ENCODE peak calls at places on chromosomes 2 and 18, in seven cellular contexts. C is substantia nigra; B is stimulated activated CD4-positive, alpha-beta T cell treated with anti-CD3 and anti-CD28 coated beads, Interleukin-15, amount 100 ng/mL, for 1 hour; N is activated CD8-positive, alpha-beta memory T cell treated with anti-CD3 and anti-CD28 coated beads, Interleukin-2, amount 50 U/mL, for 48 hours; K is HS-5; Y is SW 1271; D is NCI-H1694 treated with DMSO at 0.1 percent for 48 hours. E is an unnamed sample.

GRCh38 chr2:209946539-209946938 is 55.9 kb upstream of the RPE start:
- DNase-seq in N (no peak), K (no peak), D (no peak), B (no peak), Y (no peak), C (no peak), E (no peak)

GRCh38 chr18:42338683-42339082 is 383.6 kb downstream of the PIK3C3 start:
- DNase-seq in K (no peak), B (no peak), Y (no peak), C (no peak), D (no peak), N (no peak), E (peak)

GRCh38 chr2:218149865-218150264 is 16.9 kb downstream of the CXCR1 start:
- DNase-seq in K (no peak), N (no peak), Y (no peak), B (no peak), C (no peak), D (no peak), E (no peak)

GRCh38 chr2:136013962-136014361 is 28.5 kb upstream of the DARS1 start:
- DNase-seq in D (no peak), B (no peak), N (no peak), Y (no peak), K (no peak), C (no peak), E (no peak)

GRCh38 chr18:48295586-48296311 is 113.4 kb downstream of the ZBTB7C start:
- DNase-seq in C (no peak), B (no peak), Y (no peak), D (no peak), N (peak), K (no peak), E (no peak)

GRCh38 chr2:174593574-174594203 is 3.9 kb downstream of the WIPF1 start:
- DNase-seq in K (peak), Y (peak), C (no peak), D (no peak), B (no peak), N (peak), E (no peak)

GRCh38 chr2:16890081-16890480 is 224.4 kb upstream of the CYRIA start:
- DNase-seq in K (no peak), C (no peak), D (no peak), B (no peak), Y (no peak), N (no peak), E (no peak)

GRCh38 chr18:78246041-78246440 is 733.6 kb upstream of the SALL3 start:
- DNase-seq in C (no peak), D (no peak), N (no peak), B (no peak), K (no peak), Y (no peak), E (no peak)

GRCh38 chr2:157261199-157261782 is 3.8 kb downstream of the GALNT5 start:
- DNase-seq in N (peak), C (no peak), B (peak), K (peak), D (peak), Y (no peak), E (peak)

GRCh38 chr2:74712223-74713053 is 58.4 kb downstream of the SEMA4F start:
- DNase-seq in D (no peak), K (no peak), C (no peak), Y (no peak), N (no peak), B (no peak), E (no peak)

GRCh38 chr2:58893645-58894336 is 652.7 kb upstream of the FANCL start:
- DNase-seq in C (no peak), D (peak), Y (no peak), K (no peak), B (no peak), N (no peak), E (no peak)

GRCh38 chr2:12110074-12110473 is 363.6 kb downstream of the LPIN1 start:
- DNase-seq in B (no peak), C (no peak), K (no peak), Y (no peak), D (no peak), N (no peak), E (peak)

GRCh38 chr2:227826019-227826521 is 12.4 kb downstream of the CCL20 start:
- DNase-seq in K (no peak), Y (no peak), N (no peak), B (no peak), D (no peak), C (no peak), E (no peak)

GRCh38 chr2:42938671-42939370 is 146.4 kb upstream of the HAAO start:
- DNase-seq in N (no peak), K (no peak), Y (no peak), C (no peak), B (no peak), D (no peak), E (no peak)

GRCh38 chr2:101735166-101735533 is 37.6 kb downstream of the MAP4K4 start:
- DNase-seq in N (no peak), K (no peak), Y (no peak), C (no peak), D (no peak), B (no peak), E (no peak)

GRCh38 chr2:170714156-170715061 is 728 bp upstream of the SP5 start:
- DNase-seq in D (no peak), B (no peak), N (peak), Y (no peak), K (no peak), C (no peak), E (peak)

GRCh38 chr2:134216152-134216829 is 37.6 kb upstream of the MGAT5 start:
- DNase-seq in D (no peak), Y (no peak), N (no peak), K (no peak), C (no peak), B (no peak), E (no peak)

GRCh38 chr18:40956213-40956612 is 998.8 kb upstream of the PIK3C3 start:
- DNase-seq in K (no peak), D (no peak), Y (no peak), N (no peak), C (no peak), B (no peak), E (no peak)

GRCh38 chr2:24189551-24189950 is 14.7 kb downstream of the FAM228A start:
- DNase-seq in D (no peak), C (no peak), Y (no peak), N (no peak), K (no peak), B (no peak), E (no peak)

GRCh38 chr18:72871091-72871490 is 3.3 kb upstream of the NETO1 start:
- DNase-seq in N (no peak), Y (no peak), B (no peak), K (peak), C (no peak), D (peak), E (no peak)

GRCh38 chr2:85971369-85971768 is 82.6 kb upstream of the ST3GAL5 start:
- DNase-seq in C (no peak), N (no peak), D (no peak), B (no peak), Y (no peak), K (no peak), E (no peak)

GRCh38 chr2:101430161-101430560 is 42.9 kb upstream of the CREG2 start:
- DNase-seq in N (no peak), B (no peak), C (no peak), Y (no peak), K (no peak), D (no peak), E (no peak)

GRCh38 chr2:44295113-44295512 is 19.8 kb downstream of the SLC3A1 start:
- DNase-seq in B (no peak), N (no peak), K (no peak), Y (no peak), C (no peak), D (no peak), E (no peak)

GRCh38 chr2:227906991-227907390 is 35.6 kb downstream of the DAW1 start:
- DNase-seq in B (no peak), C (no peak), N (no peak), K (no peak), Y (no peak), D (no peak), E (no peak)

GRCh38 chr2:176527141-176527901 is 258.1 kb downstream of the MTX2 start:
- DNase-seq in K (peak), D (no peak), Y (no peak), N (no peak), B (no peak), C (no peak), E (no peak)

GRCh38 chr2:14451312-14451711 is 181.2 kb upstream of the LRATD1 start:
- DNase-seq in K (no peak), Y (no peak), N (no peak), B (no peak), C (no peak), D (no peak), E (peak)

GRCh38 chr2:239829326-239829725 is 195.8 kb downstream of the NDUFA10 start:
- DNase-seq in D (no peak), B (no peak), C (no peak), N (no peak), Y (no peak), K (no peak), E (no peak)

GRCh38 chr2:64491426-64491825 is 32.7 kb upstream of the AFTPH start:
- DNase-seq in C (no peak), D (no peak), K (peak), B (no peak), N (no peak), Y (no peak), E (no peak)

GRCh38 chr2:41968182-41968578 is 79.6 kb upstream of the PKDCC start:
- DNase-seq in K (no peak), D (no peak), Y (no peak), N (no peak), C (no peak), B (no peak), E (no peak)

GRCh38 chr2:219567791-219568361 is 3.5 kb downstream of the OBSL1 start:
- DNase-seq in K (no peak), D (no peak), Y (no peak), B (no peak), N (no peak), C (no peak), E (no peak)

GRCh38 chr2:144249035-144249637 is 270.8 kb downstream of the ZEB2 start:
- DNase-seq in C (no peak), K (no peak), Y (no peak), N (no peak), D (no peak), B (no peak), E (no peak)

GRCh38 chr2:46169452-46169851 is 127.8 kb upstream of the EPAS1 start:
- DNase-seq in Y (no peak), C (no peak), K (no peak), D (no peak), B (no peak), N (no peak), E (no peak)

GRCh38 chr2:137952586-137953129 is 11.6 kb upstream of the HNMT start:
- DNase-seq in K (no peak), Y (no peak), B (no peak), D (no peak), C (no peak), N (no peak), E (no peak)

GRCh38 chr2:202104286-202104870 is 31.3 kb downstream of the KIAA2012 start:
- DNase-seq in N (peak), B (no peak), Y (peak), K (no peak), C (no peak), D (peak), E (peak)

GRCh38 chr2:105643405-105644173 is 101.1 kb upstream of the NCK2 start:
- DNase-seq in Y (no peak), B (no peak), D (no peak), N (no peak), K (no peak), C (no peak), E (no peak)

GRCh38 chr2:161796192-161796591 is 172.0 kb downstream of the SLC4A10 start:
- DNase-seq in D (no peak), C (peak), N (no peak), Y (no peak), K (peak), B (no peak), E (no peak)

GRCh38 chr2:40034198-40034597 is 255.1 kb upstream of the THUMPD2 start:
- DNase-seq in B (no peak), N (no peak), C (no peak), K (peak), D (no peak), Y (peak), E (no peak)

GRCh38 chr2:145906356-145906755 is 1386.4 kb upstream of the ZEB2 start:
- DNase-seq in K (no peak), B (no peak), D (no peak), C (no peak), N (no peak), Y (peak), E (no peak)

GRCh38 chr2:133420748-133421147 is 147.5 kb downstream of the NCKAP5 start:
- DNase-seq in B (no peak), Y (no peak), N (no peak), K (no peak), D (no peak), C (no peak), E (no peak)

GRCh38 chr2:110655701-110656100 is 22.2 kb downstream of the BUB1 start:
- DNase-seq in C (no peak), D (no peak), K (no peak), B (no peak), N (no peak), Y (no peak), E (no peak)

E was measured in NCI-H2171 treated with DMSO at 0.1 percent for 48 hours.